ENCODE peak calls at places on chromosomes 1 and 21, in ten cellular contexts. S is NCI-H1694 treated with DMSO at 0.1 percent for 48 hours; P is activated T-cell treated with anti-CD3 and anti-CD28 coated beads, Interleukin-2, amount 50 U/mL, for 24 hours; T is T follicular helper cell; Z is body of pancreas; L is stimulated activated CD4-positive, alpha-beta T cell treated with anti-CD3 and anti-CD28 coated beads, Interleukin-12 subunit alpha, Interleukin-12 subunit beta, amount 100 ng/mL, for 4 hours; J is GM12892; C is Daoy; H is HT-29; Y is epithelial cell of prostate. N is an unnamed sample.

GRCh38 chr1:73100216-73100615 is 817.9 kb upstream of the NEGR1 start:
- DNase-seq in S (no peak), P (no peak), T (no peak), Z (no peak), L (no peak), J (no peak), C (no peak), H (no peak), Y (no peak), N (no peak)

GRCh38 chr1:172540635-172541034 is 7.7 kb downstream of the SUCO start:
- DNase-seq in S (no peak), P (no peak), T (no peak), Z (no peak), L (no peak), J (no peak), C (no peak), H (no peak), Y (no peak), N (no peak)

GRCh38 chr1:1452882-1453281 is 3.4 kb downstream of the ATAD3C start:
- DNase-seq in S (no peak), P (no peak), T (no peak), Z (no peak), L (no peak), J (no peak), C (no peak), H (no peak), Y (no peak), N (no peak)

GRCh38 chr1:186220101-186220500 is 155.0 kb downstream of the TPR start:
- DNase-seq in S (peak), P (no peak), T (no peak), Z (no peak), L (no peak), J (no peak), C (peak), H (no peak), Y (no peak), N (no peak)

GRCh38 chr1:155424091-155424490 is 103.4 kb downstream of the RUSC1 start:
- DNase-seq in S (peak), P (no peak), T (no peak), Z (no peak), L (no peak), J (no peak), C (no peak), H (no peak), Y (no peak), N (no peak)

GRCh38 chr1:221774054-221774842 is 32.4 kb upstream of the DUSP10 start:
- DNase-seq in S (no peak), P (no peak), T (no peak), Z (no peak), L (no peak), J (no peak), C (no peak), H (no peak), Y (no peak), N (peak)

GRCh38 chr1:56029329-56030003 is 549.9 kb downstream of the PLPP3 start:
- DNase-seq in S (no peak), P (no peak), T (no peak), Z (no peak), L (no peak), J (no peak), C (no peak), H (peak), Y (no peak), N (peak)

GRCh38 chr1:17264470-17264869 is 15.6 kb downstream of the PADI3 start:
- DNase-seq in S (no peak), P (no peak), T (no peak), Z (no peak), L (no peak), J (no peak), C (no peak), H (no peak), Y (no peak), N (no peak)

GRCh38 chr1:67611841-67612240 is 73.2 kb upstream of the GADD45A start:
- DNase-seq in S (no peak), P (no peak), T (no peak), Z (no peak), L (no peak), J (no peak), C (no peak), H (no peak), Y (no peak), N (no peak)

GRCh38 chr1:201885531-201886075 is 3.1 kb upstream of the SHISA4 start:
- DNase-seq in S (no peak), P (peak), T (no peak), Z (no peak), L (no peak), J (no peak), C (peak), H (peak), Y (no peak), N (no peak)

GRCh38 chr1:117059334-117059677 is 820 bp upstream of the TTF2 start:
- DNase-seq in S (no peak), P (peak), T (peak), Z (peak), L (peak), J (peak), C (no peak), H (peak), Y (no peak), N (peak)

GRCh38 chr21:38148046-38148445 is 108.7 kb upstream of the KCNJ15 start:
- DNase-seq in S (peak), P (no peak), T (no peak), Z (no peak), L (no peak), J (no peak), C (no peak), H (no peak), Y (no peak), N (no peak)

GRCh38 chr1:1770102-1770501 is 8.2 kb downstream of the NADK start:
- DNase-seq in S (no peak), P (no peak), T (no peak), Z (no peak), L (no peak), J (no peak), C (no peak), H (no peak), Y (no peak), N (no peak)

GRCh38 chr1:234921266-234922062 is 207.2 kb downstream of the TOMM20 start:
- DNase-seq in S (no peak), P (peak), T (no peak), Z (peak), L (no peak), J (no peak), C (no peak), H (no peak), Y (no peak), N (no peak)

GRCh38 chr1:47415728-47416318 is at the start of gene FOXE3:
- DNase-seq in S (no peak), P (no peak), T (no peak), Z (no peak), L (no peak), J (no peak), C (no peak), H (no peak), Y (no peak), N (no peak)

GRCh38 chr1:12112711-12113161 is 49.6 kb downstream of the TNFRSF8 start:
- DNase-seq in S (no peak), P (no peak), T (no peak), Z (no peak), L (no peak), J (no peak), C (no peak), H (no peak), Y (no peak), N (no peak)

GRCh38 chr1:53330819-53331218 is 2.9 kb upstream of the LRP8 start:
- DNase-seq in S (no peak), P (peak), T (no peak), Z (no peak), L (no peak), J (no peak), C (no peak), H (no peak), Y (no peak), N (no peak)

GRCh38 chr1:162627662-162628296 is 4.5 kb upstream of the DDR2 start:
- DNase-seq in S (peak), P (no peak), T (no peak), Z (no peak), L (no peak), J (no peak), C (peak), H (peak), Y (no peak), N (no peak)

GRCh38 chr21:37220433-37220980 is 46.6 kb downstream of the VPS26C start:
- DNase-seq in S (peak), P (no peak), T (peak), Z (peak), L (peak), J (no peak), C (peak), H (peak), Y (no peak), N (peak)

GRCh38 chr21:34330055-34330454 is 33.8 kb upstream of the KCNE2 start:
- DNase-seq in S (no peak), P (no peak), T (no peak), Z (no peak), L (no peak), J (no peak), C (no peak), H (no peak), Y (no peak), N (no peak)

GRCh38 chr1:47529520-47530098 is 91.8 kb downstream of the FOXD2 start:
- DNase-seq in S (no peak), P (no peak), T (no peak), Z (no peak), L (no peak), J (no peak), C (no peak), H (peak), Y (no peak), N (no peak)

GRCh38 chr1:212606734-212607205 is 1.8 kb upstream of the ATF3 start:
- DNase-seq in S (no peak), P (peak), T (peak), Z (peak), L (peak), J (peak), C (peak), H (peak), Y (no peak), N (peak)

GRCh38 chr1:70334436-70334835 is 20.1 kb downstream of the ANKRD13C start:
- DNase-seq in S (no peak), P (no peak), T (no peak), Z (no peak), L (no peak), J (no peak), C (no peak), H (no peak), Y (no peak), N (no peak)